ENCODE peak calls at places on chromosome 13, in seven cellular contexts. L is bronchial epithelial cell, K is adrenal gland, G is cardiac fibroblast, B is HL-60, H is upper lobe of right lung, R is choroid plexus epithelial cell. D is an unnamed sample.
A peak's percentile ranks its signal among the peaks of the same experiment; 100 is the strongest.

GRCh38 chr13:71877280-71877653 is 10.3 kb upstream of the DACH1 start:
- DNase-seq in L (no peak), K (no peak), G (no peak), B (no peak), H (no peak), R (no peak), D (no peak)

GRCh38 chr13:58953638-58954037 is 1210.1 kb downstream of the DIAPH3 start:
- DNase-seq in L (no peak), K (no peak), G (no peak), B (no peak), H (no peak), R (peak; percentile 26), D (no peak)

GRCh38 chr13:67094078-67094477 is 136.1 kb downstream of the PCDH9 start:
- DNase-seq in L (no peak), K (no peak), G (no peak), B (no peak), H (no peak), R (no peak), D (no peak)

GRCh38 chr13:106233336-106233735 is 302.1 kb downstream of the EFNB2 start:
- DNase-seq in L (no peak), K (no peak), G (no peak), B (no peak), H (no peak), R (no peak), D (no peak)

GRCh38 chr13:100434010-100434763 is 154.4 kb downstream of the GGACT start:
- DNase-seq in L (peak; percentile 11), K (no peak), G (peak; percentile 66), B (no peak), H (no peak), R (peak; percentile 87), D (peak; percentile 4)

GRCh38 chr13:85737952-85738351 is 61.3 kb downstream of the SLITRK6 start:
- DNase-seq in L (no peak), K (no peak), G (no peak), B (no peak), H (no peak), R (no peak), D (no peak)

GRCh38 chr13:36193151-36193855 is 21.1 kb downstream of the SOHLH2 start:
- DNase-seq in L (peak; percentile 53), K (no peak), G (peak; percentile 70), B (no peak), H (no peak), R (peak; percentile 48), D (no peak)

GRCh38 chr13:42354246-42355117 is 82.5 kb downstream of the AKAP11 start:
- DNase-seq in L (peak; percentile 74), K (no peak), G (peak; percentile 88), B (no peak), H (no peak), R (peak; percentile 98), D (peak; percentile 68)

GRCh38 chr13:62643007-62643483 is 1227.4 kb upstream of the PCDH20 start:
- DNase-seq in L (peak; percentile 19), K (no peak), G (peak; percentile 52), B (no peak), H (no peak), R (peak; percentile 49), D (peak; percentile 26)

GRCh38 chr13:35648109-35648508 is 171.6 kb upstream of the MAB21L1 start:
- DNase-seq in L (no peak), K (no peak), G (peak; percentile 55), B (no peak), H (no peak), R (peak; percentile 63), D (no peak)

GRCh38 chr13:101267656-101268055 is 148.7 kb downstream of the NALCN start:
- DNase-seq in L (peak; percentile 27), K (no peak), G (peak; percentile 42), B (no peak), H (no peak), R (no peak), D (no peak)

GRCh38 chr13:51154029-51154555 is 43.0 kb upstream of the C13orf42 start:
- DNase-seq in L (no peak), K (peak; percentile 67), G (peak; percentile 76), B (peak; percentile 15), H (no peak), R (peak; percentile 55), D (no peak)

GRCh38 chr13:43924549-43925245 is 45.0 kb downstream of the LACC1 start:
- DNase-seq in L (no peak), K (no peak), G (no peak), B (no peak), H (no peak), R (no peak), D (no peak)

GRCh38 chr13:44371421-44371820 is 2.2 kb upstream of the SERP2 start:
- DNase-seq in L (no peak), K (no peak), G (no peak), B (no peak), H (no peak), R (no peak), D (no peak)

GRCh38 chr13:87123987-87124784 is 547.0 kb upstream of the SLITRK5 start:
- DNase-seq in L (peak; percentile 96), K (no peak), G (peak; percentile 82), B (no peak), H (no peak), R (peak; percentile 100), D (no peak)

GRCh38 chr13:41696163-41697003 is 239.0 kb downstream of the RGCC start:
- DNase-seq in L (peak; percentile 94), K (peak; percentile 24), G (peak; percentile 89), B (no peak), H (no peak), R (peak; percentile 91), D (no peak)

GRCh38 chr13:99746857-99747710 is 224.5 kb downstream of the ZIC5 start:
- DNase-seq in L (no peak), K (no peak), G (no peak), B (no peak), H (no peak), R (no peak), D (no peak)

GRCh38 chr13:32391101-32391620 is 36.8 kb downstream of the N4BP2L1 start:
- DNase-seq in L (no peak), K (no peak), G (no peak), B (peak; percentile 41), H (no peak), R (no peak), D (no peak)

GRCh38 chr13:44052843-44053607 is 173.3 kb downstream of the LACC1 start:
- DNase-seq in L (peak; percentile 34), K (peak; percentile 4), G (peak; percentile 28), B (no peak), H (peak; percentile 73), R (peak; percentile 86), D (no peak)

GRCh38 chr13:102040812-102041211 is 361.0 kb downstream of the FGF14 start:
- DNase-seq in L (no peak), K (no peak), G (no peak), B (no peak), H (no peak), R (no peak), D (no peak)

GRCh38 chr13:88000239-88000638 is 329.1 kb downstream of the SLITRK5 start:
- DNase-seq in L (no peak), K (no peak), G (no peak), B (no peak), H (no peak), R (no peak), D (no peak)

GRCh38 chr13:70034280-70034679 is 73.3 kb upstream of the ATXN8OS start:
- DNase-seq in L (no peak), K (no peak), G (no peak), B (no peak), H (no peak), R (no peak), D (no peak)

GRCh38 chr13:71977028-71977427 is 110.0 kb upstream of the DACH1 start:
- DNase-seq in L (no peak), K (no peak), G (no peak), B (no peak), H (no peak), R (no peak), D (no peak)

GRCh38 chr13:73781384-73781783 is 352.8 kb downstream of the KLF12 start:
- DNase-seq in L (no peak), K (no peak), G (no peak), B (no peak), H (no peak), R (no peak), D (no peak)

GRCh38 chr13:44306401-44307192 is 67.0 kb upstream of the SERP2 start:
- DNase-seq in L (peak; percentile 99), K (peak; percentile 72), G (peak; percentile 99), B (no peak), H (peak; percentile 66), R (peak; percentile 89), D (no peak)

GRCh38 chr13:109144693-109145437 is 515.5 kb downstream of the MYO16 start:
- DNase-seq in L (peak; percentile 41), K (no peak), G (peak; percentile 42), B (no peak), H (no peak), R (no peak), D (no peak)

DNA sequence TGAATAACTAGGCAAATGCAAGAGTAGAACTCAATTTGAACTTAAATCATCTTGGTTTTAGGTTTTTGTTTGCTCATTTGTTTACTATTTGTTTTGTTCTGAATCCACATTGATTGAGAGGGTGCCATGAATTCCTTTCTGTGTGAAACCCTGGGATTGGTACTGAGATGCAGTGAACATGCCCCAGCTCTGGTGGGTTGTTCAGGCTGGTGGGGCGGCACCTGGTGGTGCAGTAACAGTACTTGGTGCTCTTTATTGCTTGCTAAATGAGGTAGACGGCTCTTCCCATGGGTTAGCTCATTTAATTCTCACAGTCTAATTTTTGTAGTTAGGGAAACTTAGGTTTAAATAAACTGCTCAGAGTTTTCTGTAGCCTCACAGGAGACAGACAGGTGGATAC is 48.4 kb downstream of the WASF3 start:
- DNase-seq in L (no peak), K (no peak), G (no peak), B (no peak), H (no peak), R (peak; percentile 18), D (no peak)
- TF ChIP-seq CTCF in L (no peak), K (no peak), G (no peak), B (no peak), H (no peak), R (peak; percentile 34), D (no peak)

GRCh38 chr13:33466262-33466661 is 180.7 kb upstream of the STARD13 start:
- DNase-seq in L (no peak), K (no peak), G (no peak), B (no peak), H (no peak), R (peak; percentile 13), D (no peak)
- TF ChIP-seq CTCF in L (no peak), K (no peak), G (peak; percentile 5), B (no peak), H (no peak), R (no peak), D (no peak)

DNA sequence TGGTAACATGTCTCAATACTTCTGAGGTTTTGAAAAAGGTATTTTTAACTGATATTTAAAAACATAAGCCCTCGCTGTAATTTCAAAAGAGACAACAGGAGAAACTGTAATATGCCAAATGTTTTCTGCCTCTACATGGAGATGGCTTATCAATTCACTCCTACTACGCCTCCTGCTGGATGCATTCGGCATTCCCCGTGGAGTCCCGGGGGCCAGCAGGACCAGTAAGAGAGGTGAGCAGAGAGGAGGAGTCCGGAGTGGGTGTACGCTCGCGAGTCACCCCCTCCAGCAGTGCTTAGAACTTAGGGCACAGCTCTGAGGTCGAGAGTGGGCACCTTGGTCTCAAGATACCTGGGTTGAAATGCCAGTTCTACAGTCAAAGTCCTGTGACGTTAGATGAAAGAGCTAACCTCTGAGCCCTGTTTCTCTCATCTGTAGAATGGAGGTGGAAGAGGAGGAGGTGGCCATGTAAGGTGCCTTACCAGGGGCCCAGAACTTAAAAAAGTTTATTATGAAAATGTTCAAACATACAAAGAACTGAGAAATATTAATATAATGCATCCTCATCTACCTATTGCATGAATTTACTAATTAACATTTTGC is 110.2 kb downstream of the STK24 start:
- DNase-seq in L (peak; percentile 67), K (peak; percentile 65), G (peak; percentile 71), B (no peak), H (no peak), R (peak; percentile 74), D (peak; percentile 80)
- TF ChIP-seq CTCF in L (peak; percentile 71), K (peak; percentile 55), G (peak; percentile 82), B (peak; percentile 42), H (peak; percentile 62), R (peak; percentile 87), D (peak; percentile 48)

GRCh38 chr13:94173312-94173854 is 306.1 kb downstream of the DCT start:
- DNase-seq in L (no peak), K (no peak), G (peak; percentile 56), B (no peak), H (no peak), R (peak; percentile 63), D (no peak)
- TF ChIP-seq CTCF in L (no peak), K (no peak), G (peak; percentile 24), B (no peak), H (no peak), R (peak; percentile 27), D (no peak)